ENCODE peak calls at places on chromosome 12, in nine cellular contexts. I is adrenal gland, V is gastrocnemius medialis, E is suprapubic skin, L is NB4, Q is IMR-90, K is heart left ventricle, P is prostate gland, O is lower leg skin. Z is an unnamed sample.

GRCh38 chr12:75933136-75933535 is 98.4 kb downstream of the PHLDA1 start:
- DNase-seq in I (no peak), V (no peak), E (no peak), L (peak), Q (peak), K (no peak), P (no peak), O (no peak), Z (no peak)

GRCh38 chr12:63420206-63420644 is 248.1 kb downstream of the DPY19L2 start:
- DNase-seq in I (peak), V (no peak), E (no peak), L (peak), Q (peak), K (peak), P (peak), O (no peak), Z (peak)

GRCh38 chr12:14982562-14982961 is 9.7 kb downstream of the PDE6H start:
- DNase-seq in I (no peak), V (no peak), E (no peak), L (peak), Q (no peak), K (no peak), P (no peak), O (no peak), Z (no peak)

GRCh38 chr12:70543444-70543843 is 93.8 kb downstream of the PTPRB start:
- DNase-seq in I (peak), V (no peak), E (no peak), L (no peak), Q (peak), K (no peak), P (no peak), O (no peak), Z (no peak)

GRCh38 chr12:93292731-93293566 is 84.8 kb upstream of the NUDT4 start:
- DNase-seq in I (no peak), V (no peak), E (no peak), L (no peak), Q (no peak), K (no peak), P (no peak), O (no peak), Z (no peak)

GRCh38 chr12:121668750-121669524 is 517 bp downstream of the MORN3 start:
- DNase-seq in I (peak), V (no peak), E (no peak), L (peak), Q (peak), K (no peak), P (no peak), O (no peak), Z (no peak)

GRCh38 chr12:101086490-101086889 is 123.5 kb downstream of the SLC5A8 start:
- DNase-seq in I (no peak), V (no peak), E (no peak), L (no peak), Q (peak), K (no peak), P (no peak), O (no peak), Z (no peak)

GRCh38 chr12:90854136-90854689 is 100.8 kb downstream of the CCER1 start:
- DNase-seq in I (peak), V (no peak), E (no peak), L (peak), Q (peak), K (no peak), P (peak), O (no peak), Z (no peak)

GRCh38 chr12:42798811-42799438 is 209.4 kb upstream of the PRICKLE1 start:
- DNase-seq in I (no peak), V (no peak), E (no peak), L (peak), Q (peak), K (no peak), P (no peak), O (no peak), Z (no peak)

GRCh38 chr12:64256166-64256800 is 34.2 kb upstream of the KICS2 start:
- DNase-seq in I (no peak), V (no peak), E (no peak), L (peak), Q (peak), K (no peak), P (peak), O (no peak), Z (no peak)

GRCh38 chr12:107760207-107760816 is 625 bp downstream of the PRDM4 start:
- DNase-seq in I (peak), V (peak), E (no peak), L (peak), Q (peak), K (peak), P (peak), O (peak), Z (no peak)

GRCh38 chr12:52379536-52379935 is 5.9 kb downstream of the KRT84 start:
- DNase-seq in I (no peak), V (no peak), E (no peak), L (no peak), Q (no peak), K (no peak), P (no peak), O (no peak), Z (no peak)

GRCh38 chr12:15714256-15714655 is 74.9 kb downstream of the EPS8 start:
- DNase-seq in I (no peak), V (no peak), E (no peak), L (no peak), Q (no peak), K (no peak), P (no peak), O (no peak), Z (no peak)

GRCh38 chr12:62319058-62319457 is 58.9 kb downstream of the USP15 start:
- DNase-seq in I (no peak), V (no peak), E (no peak), L (peak), Q (no peak), K (no peak), P (no peak), O (no peak), Z (no peak)

GRCh38 chr12:52243774-52244614 is 11.0 kb downstream of the KRT7 start:
- DNase-seq in I (peak), V (peak), E (peak), L (peak), Q (peak), K (peak), P (peak), O (peak), Z (peak)

GRCh38 chr12:102722147-102722546 is 194.9 kb downstream of the PAH start:
- DNase-seq in I (no peak), V (no peak), E (no peak), L (no peak), Q (no peak), K (no peak), P (no peak), O (no peak), Z (no peak)

GRCh38 chr12:113165521-113166450 is 16.3 kb downstream of the CFAP73 start:
- DNase-seq in I (no peak), V (no peak), E (no peak), L (no peak), Q (no peak), K (no peak), P (no peak), O (no peak), Z (no peak)
- TF ChIP-seq POLR2A in I (no peak), V (no peak), E (no peak), L (no peak), Q (no peak), K (no peak), P (no peak), O (no peak), Z (no peak)

DNA sequence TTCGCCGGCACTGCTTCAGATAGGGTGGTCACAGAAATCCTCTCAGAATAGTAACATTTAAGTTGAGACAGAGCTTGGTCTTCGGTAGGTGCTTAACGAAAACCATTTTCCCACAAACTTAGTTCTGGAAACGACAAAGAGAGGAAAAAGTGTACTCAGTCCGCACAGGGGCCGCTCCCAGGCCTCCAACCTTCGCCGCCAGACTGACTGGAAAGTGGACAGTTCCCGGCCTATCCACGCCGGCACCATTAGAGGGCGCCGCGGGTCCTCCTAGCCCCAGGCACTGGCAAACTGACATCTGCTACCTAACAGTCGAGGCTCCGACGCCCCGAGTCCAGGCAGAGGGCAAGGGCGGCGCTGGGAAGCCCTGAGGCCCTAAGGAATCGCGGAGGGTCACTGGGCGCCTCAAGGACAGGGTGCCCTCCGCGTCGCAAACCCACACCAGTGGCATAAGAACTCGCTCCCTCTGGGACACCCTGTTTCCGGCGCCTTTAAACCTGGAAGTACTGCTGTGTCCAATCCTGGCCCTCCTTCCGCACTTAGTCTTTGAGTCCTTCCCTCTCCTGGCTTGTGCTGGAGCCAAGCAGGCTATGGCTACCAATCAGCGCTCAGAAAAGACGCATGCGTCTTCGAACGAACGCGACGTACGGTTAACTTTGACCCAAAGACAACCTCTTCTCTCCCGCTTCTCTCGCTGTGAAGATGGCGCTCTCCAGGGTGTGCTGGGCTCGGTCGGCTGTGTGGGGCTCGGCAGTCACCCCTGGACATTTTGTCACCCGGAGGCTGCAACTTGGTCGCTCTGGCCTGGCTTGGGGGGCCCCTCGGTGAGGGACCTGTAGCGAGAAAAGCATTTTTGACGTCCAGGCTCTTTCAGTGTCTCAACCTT is at the start of gene LETMD1:
- DNase-seq in I (peak), V (peak), E (peak), L (peak), Q (peak), K (peak), P (peak), O (peak), Z (peak)
- TF ChIP-seq POLR2A in I (peak), V (peak), E (peak), L (peak), Q (peak), K (no peak), P (peak), O (no peak), Z (peak)

GRCh38 chr12:79690156-79690605 is 583 bp downstream of the PAWR start:
- DNase-seq in I (peak), V (no peak), E (peak), L (no peak), Q (peak), K (peak), P (no peak), O (no peak), Z (no peak)

GRCh38 chr12:79689041-79689476 is 1.7 kb downstream of the PAWR start:
- DNase-seq in I (no peak), V (no peak), E (no peak), L (no peak), Q (no peak), K (no peak), P (no peak), O (no peak), Z (no peak)

GRCh38 chr12:79688376-79689040 is 2.3 kb downstream of the PAWR start:
- DNase-seq in I (no peak), V (no peak), E (no peak), L (no peak), Q (no peak), K (no peak), P (no peak), O (no peak), Z (peak)

GRCh38 chr12:79690606-79691298 is at the start of gene PAWR:
- DNase-seq in I (peak), V (no peak), E (peak), L (no peak), Q (peak), K (peak), P (peak), O (peak), Z (peak)

DNA sequence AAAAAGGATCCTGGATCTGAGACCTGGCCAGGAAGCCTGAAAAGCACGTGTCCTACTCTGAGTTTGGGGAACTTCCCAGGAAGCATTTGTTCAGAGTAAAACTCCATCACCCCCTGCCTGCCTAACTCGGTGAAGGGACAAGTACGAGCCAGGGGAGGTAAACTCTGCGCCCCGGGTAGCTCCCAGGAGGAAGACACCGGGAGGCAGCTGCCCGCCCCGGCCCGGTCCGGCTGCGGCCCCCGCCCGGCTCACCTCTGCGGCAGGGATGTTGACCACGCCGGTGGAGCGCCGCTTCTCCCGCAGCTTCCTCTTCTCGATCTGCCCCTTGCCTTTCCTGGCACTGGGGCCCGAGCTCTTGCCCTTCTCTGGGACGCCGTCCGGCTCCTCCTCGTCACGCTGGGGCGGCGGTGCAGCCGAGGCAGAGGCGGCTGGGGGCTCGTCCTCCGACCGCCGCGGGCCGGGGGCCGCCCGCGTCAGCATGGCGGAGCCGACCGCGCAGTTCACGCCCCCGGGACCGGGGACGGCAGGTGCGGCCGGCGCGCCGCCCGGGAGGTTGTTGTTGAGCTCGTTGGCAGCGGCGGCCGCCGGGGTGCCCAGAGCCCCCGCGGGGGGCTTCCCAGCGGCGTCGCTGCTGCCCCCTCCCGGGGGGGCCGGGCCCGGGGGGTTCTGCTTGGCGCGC is 1.1 kb downstream of the PAWR start:
- DNase-seq in I (peak), V (no peak), E (peak), L (no peak), Q (peak), K (peak), P (peak), O (peak), Z (peak)
- TF ChIP-seq POLR2A in I (peak), V (no peak), E (no peak), L (no peak), Q (no peak), K (no peak), P (no peak), O (no peak), Z (no peak)

GRCh38 chr12:104493504-104493903 is 36.8 kb downstream of the CHST11 start:
- DNase-seq in I (no peak), V (no peak), E (no peak), L (no peak), Q (no peak), K (no peak), P (no peak), O (no peak), Z (no peak)

GRCh38 chr12:104494816-104495158 is 38.0 kb downstream of the CHST11 start:
- DNase-seq in I (no peak), V (no peak), E (no peak), L (peak), Q (no peak), K (no peak), P (no peak), O (no peak), Z (no peak)

GRCh38 chr12:104496336-104496735 is 39.6 kb downstream of the CHST11 start:
- DNase-seq in I (no peak), V (no peak), E (no peak), L (no peak), Q (peak), K (no peak), P (no peak), O (no peak), Z (no peak)

GRCh38 chr12:104495786-104496185 is 39.0 kb downstream of the CHST11 start:
- DNase-seq in I (no peak), V (no peak), E (no peak), L (no peak), Q (peak), K (no peak), P (no peak), O (no peak), Z (no peak)

GRCh38 chr12:104494137-104494815 is 37.5 kb downstream of the CHST11 start:
- DNase-seq in I (no peak), V (no peak), E (no peak), L (peak), Q (no peak), K (no peak), P (no peak), O (no peak), Z (no peak)
- TF ChIP-seq POLR2A in I (no peak), V (no peak), E (no peak), L (no peak), Q (no peak), K (no peak), P (no peak), O (no peak), Z (no peak)